ENCODE peak calls at places on chromosomes 2 and 18, in four cellular contexts. V, P, H and W are unnamed samples. For H3K4me1 and H3K36me3, the result is how much of the 10 kb centered on the place peaks cover.

GRCh38 chr2:20666364-20667150 is at the start of gene GDF7:
- DNase-seq in V (no peak), P (no peak), H (no peak), W (no peak)

GRCh38 chr2:24874025-24874424 is 46.0 kb downstream of the ADCY3 start:
- DNase-seq in V (no peak), P (no peak), H (peak), W (no peak)

GRCh38 chr18:3794537-3795348 is 344.8 kb downstream of the TGIF1 start:
- DNase-seq in V (no peak), P (peak), H (peak), W (no peak)

GRCh38 chr2:46036929-46037328 is 260.3 kb upstream of the EPAS1 start:
- DNase-seq in V (no peak), P (no peak), H (peak), W (no peak)

GRCh38 chr2:71589763-71590162 is 136.4 kb downstream of the DYSF start:
- DNase-seq in V (no peak), P (no peak), H (no peak), W (no peak)

GRCh38 chr2:96267159-96267971 is 1.3 kb downstream of the CIAO1 start:
- DNase-seq in V (peak), P (peak), H (peak), W (no peak)

GRCh38 chr2:179981085-179981484 is 26.0 kb downstream of the CWC22 start:
- DNase-seq in V (no peak), P (no peak), H (peak), W (no peak)

GRCh38 chr2:241833938-241834852 is 24.5 kb downstream of the PDCD1 start:
- DNase-seq in V (no peak), P (no peak), H (no peak), W (no peak)

GRCh38 chr2:73823916-73824523 is 4.7 kb upstream of the STAMBP start:
- DNase-seq in V (peak), P (no peak), H (peak), W (no peak)

GRCh38 chr2:43387092-43388062 is 161.0 kb upstream of the ZFP36L2 start:
- DNase-seq in V (no peak), P (no peak), H (peak), W (no peak)

GRCh38 chr18:38458673-38459072 is 893.1 kb upstream of the CELF4 start:
- DNase-seq in V (no peak), P (no peak), H (no peak), W (no peak)

GRCh38 chr2:171365232-171365631 is 68.6 kb downstream of the METTL8 start:
- DNase-seq in V (no peak), P (no peak), H (no peak), W (no peak)

GRCh38 chr2:190094471-190094870 is 31.9 kb upstream of the MSTN start:
- DNase-seq in V (no peak), P (no peak), H (no peak), W (no peak)

GRCh38 chr2:197208029-197208428 is 102.6 kb downstream of the ANKRD44 start:
- DNase-seq in V (no peak), P (no peak), H (no peak), W (no peak)
- H3K4me1 ChIP-seq in V (half or more), P (under half), H (under half), W (under half)

DNA sequence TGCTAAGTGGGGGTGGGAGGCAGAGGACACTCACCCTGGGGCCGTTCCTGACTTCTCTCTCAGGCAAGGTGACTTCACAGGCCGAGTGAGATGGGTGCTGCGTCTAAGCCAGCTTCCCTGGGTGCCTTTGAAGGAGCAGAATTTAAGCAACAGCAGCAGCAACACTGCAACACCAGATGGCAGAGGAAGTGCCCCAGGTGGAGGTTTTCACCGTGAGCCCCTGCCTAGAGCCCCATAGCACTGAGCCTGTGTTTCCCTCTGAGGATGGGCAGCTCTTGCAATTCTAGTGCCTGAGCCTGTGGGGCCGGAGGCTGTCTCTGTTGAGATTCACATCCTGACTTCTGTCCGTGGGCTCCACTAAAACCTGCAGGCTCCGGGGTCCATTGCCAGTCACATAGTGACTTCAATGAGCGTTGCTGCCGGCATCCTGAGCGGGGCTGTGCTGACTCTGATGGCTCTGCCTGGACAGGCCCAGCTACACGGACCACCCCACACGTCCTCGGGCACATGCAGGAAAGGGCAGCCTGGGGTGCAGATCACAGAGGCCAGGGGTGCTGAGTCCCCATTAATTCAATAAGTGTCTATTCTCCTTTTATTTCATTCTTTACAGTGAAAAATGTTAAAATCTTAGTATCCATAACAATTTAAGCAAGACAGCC is 218.8 kb downstream of the SNTG2 start:
- DNase-seq in V (no peak), P (no peak), H (no peak), W (no peak)
- H3K36me3 ChIP-seq in V (under half), P (under half), H (under half), W (under half)

DNA sequence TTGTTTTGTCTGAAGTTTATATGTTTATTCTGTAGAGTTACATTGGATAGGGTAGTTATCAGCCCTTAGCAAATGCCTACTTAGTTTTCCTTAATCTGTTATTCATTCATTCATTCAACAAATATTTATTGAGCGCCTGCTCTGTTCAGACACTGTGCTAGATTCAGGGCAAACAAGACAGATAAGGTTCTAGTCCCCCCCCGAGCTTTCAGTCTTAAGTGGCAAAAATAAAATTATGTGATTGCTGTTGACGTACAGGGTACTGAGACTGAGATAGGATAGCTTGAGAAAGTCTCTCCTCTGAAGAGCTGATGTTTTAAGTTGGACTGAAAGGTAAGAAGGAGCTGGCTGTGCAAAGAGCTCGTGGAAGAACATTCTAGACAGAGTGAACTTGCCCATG is 58.7 kb downstream of the CRIM1 start:
- DNase-seq in V (no peak), P (no peak), H (no peak), W (no peak)
- H3K4me1 ChIP-seq in V (under half), P (under half), H (under half), W (under half)

GRCh38 chr2:75657794-75658193 is 11.2 kb downstream of the MRPL19 start:
- DNase-seq in V (no peak), P (no peak), H (no peak), W (no peak)
- H3K36me3 ChIP-seq in V (under half), P (half or more), H (half or more), W (under half)

GRCh38 chr18:58136865-58137264 is 92.8 kb downstream of the NEDD4L start:
- DNase-seq in V (no peak), P (no peak), H (peak), W (no peak)
- H3K4me1 ChIP-seq in V (under half), P (under half), H (under half), W (under half)

GRCh38 chr2:125169022-125169763 is 1144.1 kb downstream of the CNTNAP5 start:
- DNase-seq in V (no peak), P (no peak), H (peak), W (no peak)

GRCh38 chr2:125169764-125170146 is 1144.7 kb downstream of the CNTNAP5 start:
- DNase-seq in V (no peak), P (no peak), H (no peak), W (no peak)

GRCh38 chr2:125175415-125175814 is 1150.3 kb downstream of the CNTNAP5 start:
- DNase-seq in V (no peak), P (no peak), H (no peak), W (no peak)

GRCh38 chr2:125168442-125168841 is 1143.4 kb downstream of the CNTNAP5 start:
- DNase-seq in V (no peak), P (no peak), H (peak), W (no peak)

DNA sequence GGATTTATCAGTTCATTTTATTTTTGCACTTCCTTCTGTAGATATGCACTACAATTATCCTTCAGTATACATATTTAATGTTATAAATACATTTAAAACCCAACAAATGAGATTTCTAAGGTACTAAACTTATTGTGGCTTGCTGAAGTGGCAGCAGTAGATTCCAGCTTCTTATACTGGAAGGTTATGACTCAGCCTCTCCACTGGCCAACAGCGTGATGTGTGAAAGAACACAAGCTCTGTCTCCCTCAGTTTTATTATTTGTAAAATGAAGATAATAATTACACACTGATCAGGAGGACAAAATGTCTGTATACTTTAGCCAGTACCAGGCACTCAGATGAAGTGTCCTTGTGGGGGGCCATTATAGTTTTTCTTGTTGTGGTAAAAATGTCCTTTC is 1147.1 kb downstream of the CNTNAP5 start:
- DNase-seq in V (no peak), P (no peak), H (peak), W (no peak)
- H3K36me3 ChIP-seq in V (under half), P (under half), H (under half), W (under half)

GRCh38 chr2:44618378-44619023 is 256.8 kb downstream of the CAMKMT start:
- DNase-seq in V (no peak), P (no peak), H (no peak), W (no peak)
- H3K4me1 ChIP-seq in V (under half), P (under half), H (under half), W (under half)

DNA sequence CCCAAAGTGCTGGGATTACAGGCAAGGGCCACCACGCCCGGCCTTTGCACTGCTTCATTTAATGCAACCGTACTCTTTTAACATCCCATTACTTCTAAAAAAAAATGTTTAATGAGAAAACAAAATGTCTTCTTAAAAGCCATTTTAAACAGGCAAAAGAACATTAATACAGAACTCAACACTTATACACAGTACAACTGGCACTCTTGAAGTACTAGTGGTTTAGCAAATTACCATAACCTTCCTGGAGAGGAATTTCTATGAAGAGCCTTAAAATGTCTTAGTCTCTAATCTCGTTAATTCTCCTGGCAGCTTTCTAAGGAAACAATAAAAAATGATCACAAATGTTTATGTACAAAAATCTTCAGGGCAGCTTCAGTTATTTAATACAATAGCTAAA is 5.9 kb downstream of the IWS1 start:
- DNase-seq in V (no peak), P (no peak), H (no peak), W (no peak)
- H3K36me3 ChIP-seq in V (under half), P (half or more), H (under half), W (under half)